ENCODE peak calls at places on chromosomes 11 and 22, in eight cellular contexts. Q is GM20000, D is bronchial epithelial cell, Z is astrocyte of the cerebellum, B is ovary, W is Calu3, A is GM13976, P is psoas muscle. I is an unnamed sample.

GRCh38 chr11:64752106-64752970 is 7.4 kb downstream of the PYGM start:
- DNase-seq in Z (no peak), D (no peak), P (peak), W (no peak), A (no peak), Q (no peak), B (no peak), I (no peak)

GRCh38 chr11:20353829-20354434 is 9.6 kb upstream of the HTATIP2 start:
- DNase-seq in P (no peak), Q (peak), A (peak), D (peak), W (peak), Z (peak), B (no peak), I (peak)

GRCh38 chr11:120546312-120547205 is 35.0 kb downstream of the GRIK4 start:
- DNase-seq in W (peak), B (peak), D (peak), Q (no peak), Z (peak), A (no peak), P (peak), I (no peak)

GRCh38 chr11:64577202-64577601 is 13.8 kb upstream of the SLC22A12 start:
- DNase-seq in A (no peak), P (no peak), B (no peak), W (no peak), D (no peak), Q (no peak), Z (no peak), I (no peak)

GRCh38 chr22:26975381-26975780 is 318.0 kb downstream of the MIAT start:
- DNase-seq in D (peak), P (no peak), W (no peak), Z (no peak), B (no peak), A (no peak), Q (no peak), I (no peak)

GRCh38 chr11:119373059-119373875 is 8.2 kb downstream of the USP2 start:
- DNase-seq in Z (no peak), Q (no peak), P (no peak), B (peak), A (no peak), W (no peak), D (no peak), I (no peak)

GRCh38 chr11:67582026-67582425 is 1.6 kb upstream of the GSTP1 start:
- DNase-seq in Q (no peak), D (no peak), A (no peak), B (no peak), W (no peak), P (no peak), Z (no peak), I (no peak)

GRCh38 chr11:71129624-71130023 is 122.8 kb downstream of the SHANK2 start:
- DNase-seq in Q (no peak), P (no peak), D (peak), B (no peak), Z (no peak), W (no peak), A (no peak), I (no peak)

GRCh38 chr22:49515486-49515885 is 312.2 kb downstream of the BRD1 start:
- DNase-seq in D (peak), A (no peak), P (no peak), W (no peak), B (no peak), Q (no peak), Z (no peak), I (no peak)

GRCh38 chr11:26846222-26846621 is 124.4 kb upstream of the SLC5A12 start:
- DNase-seq in D (no peak), P (no peak), W (no peak), Q (no peak), B (no peak), A (no peak), Z (no peak), I (no peak)
- TF ChIP-seq CTCF in D (no peak), P (no peak), W (no peak), Q (no peak), B (no peak), A (no peak), Z (no peak), I (no peak)

GRCh38 chr11:132284611-132285010 is 914.2 kb downstream of the NTM start:
- DNase-seq in B (no peak), Q (no peak), P (no peak), Z (no peak), W (no peak), D (no peak), A (no peak), I (no peak)

GRCh38 chr11:132284048-132284447 is 913.6 kb downstream of the NTM start:
- DNase-seq in P (no peak), Z (no peak), D (no peak), W (no peak), B (no peak), A (no peak), Q (no peak), I (no peak)

GRCh38 chr11:132278801-132279574 is 908.6 kb downstream of the NTM start:
- DNase-seq in Z (peak), A (peak), B (no peak), P (no peak), Q (peak), D (peak), W (no peak), I (peak)
- TF ChIP-seq CTCF in Z (peak), A (no peak), B (no peak), P (peak), Q (peak), D (peak), W (no peak), I (peak)

GRCh38 chr11:43643898-43644625 is 36.5 kb upstream of the HSD17B12 start:
- DNase-seq in Z (peak), W (peak), A (peak), P (peak), D (peak), B (peak), Q (peak), I (peak)
- TF ChIP-seq CTCF in Z (no peak), W (no peak), A (no peak), P (no peak), D (no peak), B (no peak), Q (no peak), I (no peak)

GRCh38 chr11:93131709-93132108 is 66.1 kb downstream of the SLC36A4 start:
- DNase-seq in B (no peak), Z (no peak), A (no peak), W (no peak), P (no peak), D (no peak), Q (no peak), I (no peak)
- TF ChIP-seq CTCF in B (no peak), Z (no peak), A (no peak), W (no peak), P (no peak), D (no peak), Q (no peak), I (peak)

GRCh38 chr11:135033545-135033944 is 621.5 kb upstream of the B3GAT1 start:
- DNase-seq in A (no peak), W (no peak), Z (no peak), B (no peak), P (no peak), D (no peak), Q (no peak), I (no peak)
- TF ChIP-seq CTCF in A (no peak), W (no peak), Z (peak), B (no peak), P (no peak), D (no peak), Q (no peak), I (no peak)

DNA sequence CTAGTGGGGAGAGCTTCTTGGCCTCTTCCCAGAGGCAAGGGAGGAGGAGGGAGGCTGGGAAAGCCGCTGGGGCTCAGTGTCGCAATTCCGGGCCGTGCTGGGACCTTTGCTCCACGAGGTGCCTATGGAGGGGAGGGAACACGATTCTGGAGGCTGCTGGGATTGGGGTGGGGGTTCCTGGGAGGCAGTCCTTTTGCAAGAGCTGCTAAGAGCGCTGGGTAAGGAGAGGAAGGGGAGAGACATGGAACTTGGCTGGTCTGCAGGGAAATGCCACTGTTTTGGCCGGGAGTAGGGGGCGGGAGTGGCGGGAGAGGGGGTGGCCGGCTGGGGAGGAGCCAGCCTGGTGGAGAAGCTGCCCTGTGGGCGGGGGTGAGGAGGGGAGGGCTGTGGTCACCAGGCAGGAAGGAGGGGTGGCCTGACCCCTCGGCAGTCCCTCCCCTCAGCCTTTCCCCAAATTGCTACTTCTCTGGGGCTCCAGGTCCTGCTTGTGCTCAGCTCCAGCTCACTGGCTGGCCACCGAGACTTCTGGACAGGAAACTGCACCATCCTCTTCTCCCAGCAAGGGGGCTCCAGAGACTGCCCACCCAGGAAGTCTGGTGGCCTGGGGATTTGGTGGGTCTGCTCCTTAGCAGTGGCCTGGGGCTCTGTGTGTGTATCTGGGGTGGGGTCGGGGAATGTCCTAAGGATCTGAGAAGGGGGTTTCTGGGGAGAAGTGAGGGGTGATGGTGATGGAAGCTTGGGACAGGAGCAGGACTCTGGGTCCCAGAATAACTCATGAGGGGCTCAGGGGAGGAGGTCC is at the start of gene NR1H3:
- DNase-seq in Q (peak), Z (no peak), A (peak), P (peak), D (no peak), B (peak), W (peak), I (peak)
- TF ChIP-seq CTCF in Q (peak), Z (peak), A (no peak), P (peak), D (peak), B (peak), W (peak), I (peak)

GRCh38 chr11:2381494-2382128 is 4.5 kb downstream of the CD81 start:
- DNase-seq in P (peak), A (no peak), B (no peak), D (no peak), W (no peak), Q (no peak), Z (no peak), I (no peak)

GRCh38 chr11:2383823-2384722 is 7.0 kb downstream of the CD81 start:
- DNase-seq in B (no peak), A (peak), Z (no peak), D (peak), W (no peak), Q (peak), P (peak), I (peak)

GRCh38 chr11:2384723-2385041 is 7.6 kb downstream of the CD81 start:
- DNase-seq in A (no peak), B (no peak), W (no peak), D (no peak), P (peak), Q (no peak), Z (no peak), I (no peak)

GRCh38 chr11:2382129-2382517 is 5.0 kb downstream of the CD81 start:
- DNase-seq in Q (no peak), B (no peak), D (no peak), P (peak), A (no peak), Z (no peak), W (no peak), I (no peak)

DNA sequence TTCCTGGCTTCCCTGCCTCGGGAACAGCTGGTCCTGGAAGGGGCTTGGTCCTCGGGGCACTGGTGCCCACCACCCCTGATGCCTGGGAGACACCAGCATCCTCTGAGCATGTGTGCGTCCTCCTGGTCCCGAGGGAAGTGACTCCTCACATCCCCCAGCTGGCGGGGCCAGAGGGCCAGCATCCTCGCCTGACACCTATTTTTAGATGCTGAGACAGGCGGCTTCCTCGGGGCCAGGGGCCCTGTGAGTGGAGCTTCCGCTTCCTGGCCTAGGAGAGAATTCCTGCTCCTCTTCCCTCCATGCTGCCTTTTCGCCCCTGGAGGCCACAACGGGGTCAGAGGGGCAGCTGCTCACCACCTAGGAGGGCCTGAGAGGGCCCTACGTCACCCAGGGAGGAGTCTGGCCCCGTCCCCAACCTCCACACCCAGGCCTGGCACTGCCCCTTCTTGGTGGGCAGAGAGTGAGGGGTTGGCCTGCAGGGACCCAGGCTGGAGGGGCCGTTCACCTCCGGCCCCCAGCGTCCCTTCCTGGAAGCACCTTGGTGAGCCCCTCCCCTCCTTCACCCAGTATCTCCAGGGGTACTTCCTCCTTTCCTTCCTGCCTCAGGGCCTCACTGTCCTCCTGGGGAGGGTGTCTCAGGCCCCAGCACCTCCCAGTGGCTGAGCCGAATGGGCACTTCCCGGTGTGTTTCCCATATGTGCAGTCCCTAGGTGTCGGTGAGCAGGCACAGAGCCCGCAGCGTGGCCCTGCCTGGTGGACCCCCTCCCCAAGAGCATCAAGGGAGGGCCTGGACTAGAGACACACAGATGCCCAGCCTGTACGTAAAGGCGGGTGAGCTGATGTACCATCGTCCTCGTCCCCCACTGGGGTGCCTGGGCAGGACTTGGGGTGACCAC is 6.1 kb downstream of the CD81 start:
- DNase-seq in D (no peak), B (peak), A (no peak), P (peak), Z (no peak), W (no peak), Q (no peak), I (no peak)
- TF ChIP-seq CTCF in D (no peak), B (no peak), A (peak), P (no peak), Z (no peak), W (no peak), Q (no peak), I (no peak)